ENCODE peak calls at places on chromosome 1, in nine cellular contexts. D is NCI-H1105 treated with DMSO at 0.1 percent for 48 hours, L is iPS-NIHi11, U is DMS153, O is SHP77 treated with DMSO at 0.1 percent for 48 hours, V is astrocyte of the spinal cord, P is GM13976, S is HuH-7, F is LoVo. G is an unnamed sample.

GRCh38 chr1:198156111-198156744 is 570 bp upstream of the NEK7 start:
- DNase-seq in D (peak; percentile 40), L (peak; percentile 50), U (peak; percentile 49), O (peak; percentile 22), V (peak; percentile 81), P (peak; percentile 73), S (peak; percentile 65), F (peak; percentile 76), G (peak; percentile 51)

GRCh38 chr1:82788038-82788437 is 987.3 kb downstream of the ADGRL2 start:
- DNase-seq in D (no peak), L (no peak), U (no peak), O (no peak), V (no peak), P (no peak), S (no peak), F (no peak), G (no peak)

GRCh38 chr1:227748496-227749182 is 13.4 kb downstream of the SNAP47 start:
- DNase-seq in D (no peak), L (no peak), U (no peak), O (no peak), V (no peak), P (no peak), S (no peak), F (no peak), G (no peak)

GRCh38 chr1:7549693-7550161 is 221.4 kb upstream of the VAMP3 start:
- DNase-seq in D (no peak), L (no peak), U (no peak), O (no peak), V (peak; percentile 18), P (no peak), S (no peak), F (peak; percentile 35), G (peak; percentile 72)

GRCh38 chr1:151147132-151147503 is 687 bp upstream of the SEMA6C start:
- DNase-seq in D (no peak), L (no peak), U (no peak), O (no peak), V (no peak), P (no peak), S (no peak), F (no peak), G (no peak)

GRCh38 chr1:184118051-184118450 is 66.5 kb downstream of the TSEN15 start:
- DNase-seq in D (no peak), L (no peak), U (no peak), O (no peak), V (peak; percentile 90), P (no peak), S (no peak), F (no peak), G (peak; percentile 70)

GRCh38 chr1:116997011-116997410 is 4.5 kb upstream of the CD101 start:
- DNase-seq in D (no peak), L (no peak), U (no peak), O (no peak), V (peak; percentile 39), P (no peak), S (no peak), F (no peak), G (peak; percentile 77)

GRCh38 chr1:23020731-23021130 is 1.5 kb downstream of the KDM1A start:
- DNase-seq in D (no peak), L (no peak), U (no peak), O (no peak), V (peak; percentile 19), P (no peak), S (no peak), F (no peak), G (no peak)

GRCh38 chr1:7707527-7707926 is 63.6 kb upstream of the VAMP3 start:
- DNase-seq in D (no peak), L (no peak), U (no peak), O (no peak), V (peak; percentile 5), P (no peak), S (no peak), F (no peak), G (peak; percentile 37)

GRCh38 chr1:68104155-68104554 is 53.7 kb upstream of the DIRAS3 start:
- DNase-seq in D (no peak), L (no peak), U (no peak), O (no peak), V (peak; percentile 85), P (no peak), S (no peak), F (no peak), G (peak; percentile 22)

GRCh38 chr1:165645654-165646366 is 14.8 kb downstream of the MGST3 start:
- DNase-seq in D (no peak), L (no peak), U (no peak), O (no peak), V (no peak), P (no peak), S (peak; percentile 10), F (peak; percentile 85), G (peak; percentile 73)

GRCh38 chr1:181383695-181384094 is 99.6 kb upstream of the CACNA1E start:
- DNase-seq in D (no peak), L (no peak), U (peak; percentile 80), O (no peak), V (no peak), P (no peak), S (no peak), F (no peak), G (peak; percentile 21)

GRCh38 chr1:231778009-231778719 is 151.6 kb downstream of the DISC1 start:
- DNase-seq in D (no peak), L (no peak), U (no peak), O (no peak), V (peak; percentile 22), P (no peak), S (no peak), F (peak; percentile 7), G (no peak)

GRCh38 chr1:224168859-224169380 is 14.1 kb upstream of the DEGS1 start:
- DNase-seq in D (no peak), L (no peak), U (no peak), O (no peak), V (peak; percentile 94), P (peak; percentile 69), S (no peak), F (peak; percentile 36), G (peak; percentile 99)

GRCh38 chr1:1432951-1433803 is 2.3 kb upstream of the VWA1 start:
- DNase-seq in D (no peak), L (peak; percentile 84), U (peak; percentile 96), O (peak; percentile 70), V (no peak), P (peak; percentile 42), S (peak; percentile 88), F (peak; percentile 8), G (no peak)

GRCh38 chr1:30990594-30990993 is 74.9 kb downstream of the PUM1 start:
- DNase-seq in D (no peak), L (no peak), U (no peak), O (no peak), V (no peak), P (no peak), S (no peak), F (no peak), G (no peak)

GRCh38 chr1:183989078-183989577 is 48.4 kb downstream of the COLGALT2 start:
- DNase-seq in D (no peak), L (peak; percentile 13), U (no peak), O (no peak), V (peak; percentile 54), P (peak; percentile 65), S (no peak), F (no peak), G (peak; percentile 99)

GRCh38 chr1:234528073-234528865 is 49.3 kb upstream of the TARBP1 start:
- DNase-seq in D (no peak), L (no peak), U (no peak), O (no peak), V (no peak), P (no peak), S (no peak), F (no peak), G (no peak)

GRCh38 chr1:96756789-96757188 is 35.2 kb downstream of the PTBP2 start:
- DNase-seq in D (no peak), L (no peak), U (no peak), O (no peak), V (no peak), P (no peak), S (no peak), F (no peak), G (no peak)